ENCODE peak calls at places on chromosomes 5 and 9, in nine cellular contexts. I is CD4-positive, CD25-positive, alpha-beta regulatory T cell; A is colonic mucosa; O is adipocyte; V is naive thymus-derived CD4-positive, alpha-beta T cell; E is psoas muscle; W is heart right ventricle; P is endodermal cell; J is keratinocyte. C is an unnamed sample.

GRCh38 chr5:61673007-61673735 is 341.1 kb downstream of the ZSWIM6 start:
- DNase-seq in I (no peak), A (peak; percentile 71), O (peak; percentile 12), V (no peak), E (no peak), W (no peak), P (no peak), J (no peak), C (no peak)

GRCh38 chr9:92734931-92735906 is 29.4 kb downstream of the BICD2 start:
- DNase-seq in I (no peak), A (no peak), O (no peak), V (no peak), E (no peak), W (no peak), P (peak; percentile 35), J (no peak), C (no peak)

GRCh38 chr5:148471379-148471778 is 87.6 kb downstream of the FBXO38 start:
- DNase-seq in I (no peak), A (no peak), O (peak; percentile 20), V (no peak), E (no peak), W (no peak), P (no peak), J (no peak), C (no peak)

GRCh38 chr5:58143757-58144156 is 316.1 kb downstream of the PLK2 start:
- DNase-seq in I (no peak), A (no peak), O (no peak), V (no peak), E (no peak), W (no peak), P (no peak), J (no peak), C (no peak)

GRCh38 chr9:107387401-107387800 is 102.2 kb downstream of the KLF4 start:
- DNase-seq in I (no peak), A (no peak), O (no peak), V (no peak), E (no peak), W (peak; percentile 27), P (no peak), J (no peak), C (no peak)

GRCh38 chr5:57209316-57210040 is 35.6 kb downstream of the GPBP1 start:
- DNase-seq in I (no peak), A (no peak), O (no peak), V (no peak), E (no peak), W (no peak), P (no peak), J (no peak), C (no peak)

GRCh38 chr9:92094655-92095054 is 20.6 kb downstream of the SPTLC1 start:
- DNase-seq in I (peak; percentile 61), A (no peak), O (no peak), V (no peak), E (no peak), W (no peak), P (peak; percentile 59), J (no peak), C (no peak)

GRCh38 chr9:3732077-3733038 is 206.6 kb upstream of the RFX3 start:
- DNase-seq in I (peak; percentile 68), A (peak; percentile 73), O (peak; percentile 92), V (peak; percentile 41), E (no peak), W (peak; percentile 53), P (peak; percentile 84), J (peak; percentile 54), C (peak; percentile 75)

GRCh38 chr9:120696551-120697230 is 17.6 kb downstream of the MEGF9 start:
- DNase-seq in I (no peak), A (no peak), O (peak; percentile 15), V (no peak), E (no peak), W (no peak), P (no peak), J (no peak), C (no peak)

GRCh38 chr9:126833020-126833419 is 27.4 kb upstream of the ZBTB34 start:
- DNase-seq in I (no peak), A (no peak), O (no peak), V (no peak), E (no peak), W (no peak), P (no peak), J (no peak), C (no peak)

GRCh38 chr5:176559683-176560082 is 10.5 kb downstream of the CDHR2 start:
- DNase-seq in I (peak; percentile 64), A (no peak), O (no peak), V (peak; percentile 20), E (no peak), W (no peak), P (peak; percentile 48), J (no peak), C (no peak)

GRCh38 chr5:167853421-167853820 is 438.0 kb upstream of the WWC1 start:
- DNase-seq in I (no peak), A (no peak), O (peak; percentile 94), V (no peak), E (no peak), W (no peak), P (no peak), J (no peak), C (no peak)

GRCh38 chr5:133641683-133642082 is 29.3 kb upstream of the FSTL4 start:
- DNase-seq in I (no peak), A (no peak), O (no peak), V (no peak), E (no peak), W (no peak), P (no peak), J (no peak), C (no peak)

GRCh38 chr5:123511290-123511647 is 708 bp upstream of the CSNK1G3 start:
- DNase-seq in I (no peak), A (no peak), O (peak; percentile 69), V (no peak), E (no peak), W (no peak), P (no peak), J (peak; percentile 15), C (no peak)

GRCh38 chr5:65625743-65626142 is 916 bp downstream of the SHLD3 start:
- DNase-seq in I (no peak), A (no peak), O (peak; percentile 2), V (no peak), E (no peak), W (no peak), P (no peak), J (no peak), C (no peak)

GRCh38 chr5:78920604-78921003 is 64.5 kb downstream of the ARSB start:
- DNase-seq in I (no peak), A (no peak), O (peak; percentile 49), V (no peak), E (no peak), W (peak; percentile 34), P (peak; percentile 76), J (no peak), C (no peak)

GRCh38 chr5:37834542-37835399 is 5.1 kb downstream of the GDNF start:
- DNase-seq in I (no peak), A (no peak), O (peak; percentile 58), V (no peak), E (no peak), W (no peak), P (peak; percentile 84), J (no peak), C (no peak)

GRCh38 chr9:114691046-114691955 is 9.3 kb upstream of the TEX48 start:
- DNase-seq in I (peak; percentile 93), A (no peak), O (peak; percentile 89), V (no peak), E (no peak), W (no peak), P (no peak), J (no peak), C (no peak)

DNA sequence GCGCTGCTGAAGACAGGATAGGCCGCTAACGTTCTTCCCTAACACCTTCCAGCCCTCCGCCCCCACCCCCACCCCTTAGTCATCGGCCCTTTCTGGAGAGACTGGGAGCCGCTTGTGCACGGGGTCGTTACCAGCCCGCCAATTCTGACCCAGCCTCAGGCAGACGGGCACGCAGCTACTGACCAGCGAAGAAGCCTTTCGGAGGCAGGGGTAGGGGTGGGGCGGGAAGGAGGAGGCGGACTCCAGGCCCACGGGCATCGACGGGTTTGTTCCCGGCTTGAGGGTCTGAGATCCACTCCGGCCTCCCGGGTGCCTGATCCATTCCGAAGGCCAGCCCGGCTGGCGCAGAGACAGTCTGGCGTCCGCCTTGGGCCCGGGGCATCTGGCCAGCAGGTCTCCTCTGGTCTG is 729 bp upstream of the HAND1 start:
- DNase-seq in I (no peak), A (no peak), O (no peak), V (no peak), E (no peak), W (no peak), P (peak; percentile 90), J (no peak), C (no peak)
- H3K4me1 ChIP-seq in I (peaks cover 59% of the 10 kb centered on the region), A (peaks cover 16% of the 10 kb centered on the region), O (no peaks in the 10 kb centered on the region), V (peaks cover 15% of the 10 kb centered on the region), E (peaks cover 49% of the 10 kb centered on the region), W (peaks cover 14% of the 10 kb centered on the region), P (peaks cover 4% of the 10 kb centered on the region), J (peaks cover 2% of the 10 kb centered on the region), C (peaks cover under 1% of the 10 kb centered on the region)

GRCh38 chr5:141928051-141928450 is 4.4 kb downstream of the DELE1 start:
- DNase-seq in I (no peak), A (no peak), O (no peak), V (no peak), E (no peak), W (no peak), P (no peak), J (no peak), C (no peak)

GRCh38 chr5:141933151-141933550 is 9.5 kb downstream of the DELE1 start:
- DNase-seq in I (no peak), A (no peak), O (no peak), V (no peak), E (no peak), W (no peak), P (no peak), J (no peak), C (no peak)

GRCh38 chr5:141926434-141926833 is 2.8 kb downstream of the DELE1 start:
- DNase-seq in I (no peak), A (no peak), O (no peak), V (no peak), E (no peak), W (no peak), P (no peak), J (no peak), C (no peak)

GRCh38 chr5:141934099-141934844 is 10.6 kb downstream of the DELE1 start:
- DNase-seq in I (no peak), A (peak; percentile 53), O (no peak), V (no peak), E (peak; percentile 37), W (peak; percentile 62), P (no peak), J (no peak), C (no peak)

GRCh38 chr5:141929398-141930058 is 5.9 kb downstream of the DELE1 start:
- DNase-seq in I (no peak), A (no peak), O (no peak), V (no peak), E (no peak), W (no peak), P (no peak), J (no peak), C (no peak)
- H3K36me3 ChIP-seq in I (peaks cover 86% of the 10 kb centered on the region), A (peaks cover 40% of the 10 kb centered on the region), O (peaks cover 80% of the 10 kb centered on the region), V (peaks cover 89% of the 10 kb centered on the region), E (peaks cover 100% of the 10 kb centered on the region), W (peaks cover 99% of the 10 kb centered on the region), P (peaks cover 78% of the 10 kb centered on the region), J (peaks cover 37% of the 10 kb centered on the region), C (peaks cover 55% of the 10 kb centered on the region)

GRCh38 chr9:70262384-70262783 is 3.6 kb downstream of the SMC5 start:
- DNase-seq in I (peak; percentile 18), A (no peak), O (no peak), V (no peak), E (no peak), W (no peak), P (no peak), J (no peak), C (no peak)
- H3K4me1 ChIP-seq in I (peaks cover 60% of the 10 kb centered on the region), A (peaks cover 7% of the 10 kb centered on the region), O (peaks cover 38% of the 10 kb centered on the region), V (peaks cover 24% of the 10 kb centered on the region), E (peaks cover 51% of the 10 kb centered on the region), W (no peaks in the 10 kb centered on the region), P (peaks cover 5% of the 10 kb centered on the region), J (peaks cover 36% of the 10 kb centered on the region), C (peaks cover 35% of the 10 kb centered on the region)

GRCh38 chr5:124639095-124639665 is 107.3 kb downstream of the ZNF608 start:
- DNase-seq in I (no peak), A (no peak), O (no peak), V (no peak), E (no peak), W (no peak), P (peak; percentile 88), J (no peak), C (no peak)
- H3K36me3 ChIP-seq in I (no peaks in the 10 kb centered on the region), A (no peaks in the 10 kb centered on the region), O (peaks cover 33% of the 10 kb centered on the region), V (no peaks in the 10 kb centered on the region), E (peaks cover 35% of the 10 kb centered on the region), W (peaks cover 42% of the 10 kb centered on the region), P (peaks cover 94% of the 10 kb centered on the region), J (no peaks in the 10 kb centered on the region), C (no peaks in the 10 kb centered on the region)

C was measured in HAP-1.